ENCODE peak calls at places on chromosomes 1 and 21, in five cellular contexts. P is endothelial cell of umbilical vein, H is dorsolateral prefrontal cortex, D is heart right ventricle, G is BE2C. A is an unnamed sample. For H3K27me3, the result is how much of the 10 kb centered on the place peaks cover.

GRCh38 chr1:186983327-186983726 is 154.6 kb downstream of the PLA2G4A start:
- DNase-seq in G (no peak), H (no peak), P (no peak), D (no peak), A (no peak)

GRCh38 chr1:175221548-175222175 is 29.1 kb upstream of the KIAA0040 start:
- DNase-seq in G (no peak), P (peak), H (no peak), D (peak), A (no peak)

GRCh38 chr1:112397051-112397471 is 1.0 kb downstream of the CTTNBP2NL start:
- DNase-seq in D (no peak), G (no peak), P (peak), H (no peak), A (no peak)

GRCh38 chr1:74160045-74160444 is 37.9 kb downstream of the LRRIQ3 start:
- DNase-seq in P (no peak), H (no peak), G (no peak), D (no peak), A (no peak)

GRCh38 chr1:182087951-182088350 is 26.4 kb upstream of the ZNF648 start:
- DNase-seq in G (no peak), H (no peak), D (no peak), P (no peak), A (no peak)

GRCh38 chr1:108043712-108044111 is 78.7 kb upstream of the VAV3 start:
- DNase-seq in G (no peak), P (no peak), H (no peak), D (no peak), A (peak)

GRCh38 chr1:117147341-117147831 is 25.8 kb upstream of the TRIM45 start:
- DNase-seq in G (no peak), D (no peak), P (no peak), H (no peak), A (no peak)

GRCh38 chr1:121516279-121516967 is 331.6 kb downstream of the SRGAP2C start:
- DNase-seq in P (no peak), G (no peak), D (peak), H (no peak), A (peak)

GRCh38 chr21:35748683-35749314 is 311.5 kb downstream of the SETD4 start:
- DNase-seq in H (no peak), G (no peak), D (no peak), P (no peak), A (no peak)

GRCh38 chr21:35753308-35753707 is 307.0 kb downstream of the SETD4 start:
- DNase-seq in G (no peak), P (no peak), D (no peak), H (no peak), A (no peak)

GRCh38 chr1:230424440-230425251 is 1.5 kb downstream of the PGBD5 start:
- DNase-seq in H (no peak), P (no peak), G (peak), D (no peak), A (no peak)

GRCh38 chr1:26353210-26353859 is 595 bp downstream of the CRYBG2 start:
- DNase-seq in P (no peak), D (no peak), G (no peak), H (no peak), A (no peak)

GRCh38 chr1:210195635-210196160 is 36.9 kb upstream of the SERTAD4 start:
- DNase-seq in H (no peak), G (no peak), D (no peak), P (no peak), A (no peak)

GRCh38 chr1:111515291-111516007 is 12.0 kb upstream of the ADORA3 start:
- DNase-seq in H (peak), G (peak), D (peak), P (peak), A (peak)

GRCh38 chr1:13792429-13792828 is 92.4 kb downstream of the PRDM2 start:
- DNase-seq in D (no peak), H (no peak), G (no peak), P (no peak), A (no peak)

GRCh38 chr1:941027-941587 is 17.4 kb downstream of the SAMD11 start:
- DNase-seq in P (no peak), H (no peak), G (no peak), D (no peak), A (no peak)

GRCh38 chr1:15628003-15628402 is 10.7 kb downstream of the DDI2 start:
- DNase-seq in H (no peak), G (no peak), D (no peak), P (no peak), A (no peak)

GRCh38 chr1:167360120-167360519 is 139.4 kb downstream of the POU2F1 start:
- DNase-seq in D (no peak), G (no peak), P (no peak), H (no peak), A (no peak)

GRCh38 chr1:240310226-240310925 is 218.7 kb downstream of the FMN2 start:
- DNase-seq in D (no peak), P (no peak), G (no peak), H (no peak), A (no peak)

GRCh38 chr1:94022471-94023189 is 98.3 kb downstream of the ABCA4 start:
- DNase-seq in H (no peak), P (peak), G (no peak), D (peak), A (no peak)

GRCh38 chr1:186620951-186621350 is 59.3 kb downstream of the PTGS2 start:
- DNase-seq in D (no peak), H (no peak), P (no peak), G (no peak), A (no peak)

GRCh38 chr1:30774550-30775432 is 17.2 kb upstream of the LAPTM5 start:
- DNase-seq in G (no peak), D (no peak), P (no peak), H (no peak), A (no peak)

GRCh38 chr1:47934243-47934805 is 62.9 kb downstream of the TRABD2B start:
- DNase-seq in P (no peak), G (peak), H (no peak), D (peak), A (no peak)

GRCh38 chr1:230735447-230735846 is 11.7 kb upstream of the CAPN9 start:
- DNase-seq in H (no peak), D (no peak), G (no peak), P (no peak), A (no peak)

GRCh38 chr1:228471762-228472398 is 15.3 kb upstream of the RNF187 start:
- DNase-seq in G (no peak), H (no peak), D (no peak), P (peak), A (no peak)

GRCh38 chr1:241519308-241520079 is at the start of gene FH:
- DNase-seq in H (peak), D (peak), G (peak), P (peak), A (peak)

GRCh38 chr1:220432408-220432807 is 95.5 kb upstream of the MARK1 start:
- DNase-seq in P (no peak), D (no peak), H (no peak), G (no peak), A (no peak)

GRCh38 chr1:84344286-84344685 is 42.8 kb downstream of the SAMD13 start:
- DNase-seq in D (no peak), H (no peak), P (no peak), G (no peak), A (no peak)

GRCh38 chr1:207805841-207806421 is 54.1 kb downstream of the CD46 start:
- DNase-seq in P (peak), G (peak), H (peak), D (peak), A (no peak)

GRCh38 chr1:15328785-15329480 is 80.8 kb upstream of the EFHD2 start:
- DNase-seq in P (peak), G (no peak), H (peak), D (peak), A (no peak)

GRCh38 chr1:152252157-152252556 is 28.2 kb upstream of the HRNR start:
- DNase-seq in D (no peak), P (no peak), H (no peak), G (no peak), A (no peak)
- H3K27me3 ChIP-seq in D (under half), P (under half), H (under half), G (under half), A (under half)

GRCh38 chr1:22674410-22674749 is 21.3 kb downstream of the C1QB start:
- DNase-seq in G (no peak), D (no peak), P (no peak), H (no peak), A (no peak)
- TF ChIP-seq CTCF in G (no peak), D (no peak), P (no peak), H (no peak), A (no peak)

DNA sequence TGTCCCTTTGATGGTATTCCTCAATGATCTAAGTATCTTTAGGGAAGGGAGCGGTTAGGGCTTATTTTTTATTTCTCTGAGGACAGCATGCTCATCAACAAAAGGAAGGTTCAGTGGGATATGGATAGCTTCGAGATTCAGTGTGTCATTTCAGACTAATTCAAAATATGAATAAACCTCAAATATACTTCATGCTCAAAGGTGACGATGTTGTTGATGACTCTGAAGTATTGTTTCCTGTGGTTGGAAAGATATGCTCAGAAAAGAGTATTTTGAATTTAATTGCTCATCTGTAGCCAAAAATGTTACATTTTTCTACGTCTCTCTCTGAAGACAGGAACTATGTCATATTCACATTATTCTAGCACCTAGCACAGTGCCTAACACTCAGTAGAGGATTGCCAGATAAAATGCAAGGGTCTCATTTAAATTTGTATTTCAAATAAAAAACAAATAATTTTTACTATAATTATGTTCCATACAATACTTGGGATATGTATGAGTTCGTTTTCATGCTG is 1.8 kb upstream of the FCRL3 start:
- DNase-seq in D (no peak), P (no peak), G (no peak), H (no peak), A (no peak)
- H3K27me3 ChIP-seq in D (under half), P (under half), G (under half), H (under half), A (under half)

GRCh38 chr1:8431028-8431427 is 113.1 kb downstream of the SLC45A1 start:
- DNase-seq in D (no peak), P (no peak), G (no peak), H (no peak), A (no peak)
- TF ChIP-seq CTCF in D (no peak), P (no peak), G (peak), H (no peak), A (peak)

GRCh38 chr1:177172866-177173265 is 2.1 kb downstream of the BRINP2 start:
- DNase-seq in H (no peak), G (no peak), D (no peak), P (no peak), A (no peak)

GRCh38 chr1:177172331-177172730 is 1.6 kb downstream of the BRINP2 start:
- DNase-seq in P (no peak), D (no peak), G (no peak), H (no peak), A (no peak)

GRCh38 chr1:177173976-177174375 is 3.2 kb downstream of the BRINP2 start:
- DNase-seq in P (no peak), D (no peak), G (no peak), H (no peak), A (no peak)

GRCh38 chr1:177170756-177171535 is at the start of gene BRINP2:
- DNase-seq in G (peak), H (peak), P (peak), D (peak), A (peak)

DNA sequence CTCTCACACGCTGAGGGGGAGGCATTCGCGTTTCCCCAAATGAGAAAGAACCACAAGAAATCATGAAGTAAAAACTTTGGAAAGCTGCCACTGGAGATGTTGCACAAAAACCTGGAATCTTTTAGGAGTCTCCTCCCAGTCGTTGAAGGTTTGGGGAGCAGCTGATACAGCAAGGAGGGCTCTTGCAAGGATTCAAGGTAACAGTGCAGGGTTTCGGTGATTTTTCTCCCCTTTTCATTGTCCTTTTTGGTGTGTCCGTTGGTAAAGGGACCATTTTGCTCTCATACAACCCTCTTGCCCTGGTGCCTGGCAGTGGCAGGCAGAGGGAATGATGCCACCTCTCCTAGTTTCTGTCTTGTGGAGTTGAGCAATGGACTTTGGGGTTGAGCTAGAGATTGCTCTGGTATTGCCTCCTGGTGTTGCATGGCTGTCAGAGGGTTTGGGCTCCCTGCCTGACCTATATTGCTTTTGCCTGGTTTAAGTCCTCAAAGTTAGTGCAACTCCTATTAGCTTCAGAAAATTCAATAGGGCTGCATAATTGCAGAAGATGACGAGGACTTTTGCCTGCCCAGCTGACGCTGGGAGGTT is 872 bp downstream of the BRINP2 start:
- DNase-seq in P (no peak), D (no peak), G (no peak), H (no peak), A (no peak)
- H3K27me3 ChIP-seq in P (under half), D (half or more), G (under half), H (under half), A (under half)

GRCh38 chr1:156894711-156895407 is 1.3 kb downstream of the PEAR1 start:
- DNase-seq in D (peak), G (peak), H (no peak), P (peak), A (no peak)

GRCh38 chr1:156893048-156893953 is at the start of gene PEAR1:
- DNase-seq in D (peak), G (no peak), H (no peak), P (peak), A (no peak)

GRCh38 chr1:156889802-156890585 is 3.5 kb upstream of the PEAR1 start:
- DNase-seq in D (peak), G (peak), H (peak), P (peak), A (no peak)

GRCh38 chr1:156894001-156894400 is 483 bp downstream of the PEAR1 start:
- DNase-seq in D (no peak), G (no peak), H (no peak), P (peak), A (no peak)

GRCh38 chr1:156892190-156893047 is 1.1 kb upstream of the PEAR1 start:
- DNase-seq in P (peak), G (peak), D (peak), H (peak), A (peak)
- TF ChIP-seq CTCF in P (peak), G (peak), D (peak), H (peak), A (peak)

GRCh38 chr1:35884934-35885333 is 1.9 kb downstream of the AGO1 start:
- DNase-seq in G (no peak), P (no peak), D (no peak), H (no peak), A (no peak)

GRCh38 chr1:35887508-35887907 is 4.5 kb downstream of the AGO1 start:
- DNase-seq in G (no peak), D (no peak), P (no peak), H (no peak), A (no peak)

GRCh38 chr1:35888255-35888654 is 5.2 kb downstream of the AGO1 start:
- DNase-seq in G (no peak), H (no peak), D (no peak), P (no peak), A (no peak)

GRCh38 chr1:35885961-35886558 is 3.1 kb downstream of the AGO1 start:
- DNase-seq in D (no peak), G (no peak), P (no peak), H (no peak), A (no peak)

DNA sequence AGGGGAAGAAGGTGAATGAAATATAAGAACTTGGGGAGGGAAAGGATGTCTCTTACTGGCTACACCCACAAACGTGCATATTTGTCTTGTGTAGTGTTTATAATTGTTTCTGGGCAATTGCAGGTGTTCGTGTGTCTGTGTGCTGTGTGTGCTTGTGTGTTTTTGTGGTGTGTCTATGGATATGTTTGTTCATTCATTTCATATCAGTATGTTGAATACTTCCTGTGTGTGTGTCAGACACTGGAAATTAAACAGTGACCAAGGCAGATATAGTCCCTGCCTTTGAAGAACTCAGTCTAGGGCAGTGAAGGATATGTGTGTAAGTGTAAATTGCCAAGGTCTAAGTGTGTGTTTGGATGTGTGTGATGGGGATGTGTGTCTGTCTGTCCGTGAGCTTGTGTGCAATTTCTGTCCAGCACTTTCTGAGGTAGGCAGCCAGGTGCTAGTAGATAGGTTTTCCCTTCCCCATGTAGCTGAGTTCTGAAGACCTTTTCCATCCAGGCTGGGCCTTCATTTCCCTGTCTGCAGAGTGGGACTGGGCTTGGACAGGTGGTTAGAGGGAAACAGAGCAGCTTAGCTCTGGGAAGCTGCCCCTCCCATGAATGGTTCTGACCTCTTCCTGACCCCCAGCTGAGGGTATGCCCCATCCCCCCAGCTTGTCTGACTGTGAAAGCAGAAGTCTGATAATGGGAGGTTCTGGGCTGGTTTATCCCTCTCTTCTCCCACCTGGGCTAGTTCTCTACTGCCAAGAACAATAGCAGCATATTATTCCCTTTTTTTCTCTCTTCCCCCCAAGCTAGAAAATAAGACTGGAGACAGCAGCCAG is 3.8 kb downstream of the AGO1 start:
- DNase-seq in D (no peak), P (peak), H (no peak), G (peak), A (peak)
- H3K27me3 ChIP-seq in D (under half), P (under half), H (under half), G (under half), A (under half)